ENCODE peak calls at places on chromosomes 5 and 9, in nine cellular contexts. One of them, this sample, is unnamed.

GRCh38 chr9:93004561-93004960 is 53.9 kb upstream of the SUSD3 start:
- DNase-seq in iPS-NIHi11: no peak
- DNase-seq in tibial artery: no peak
- DNase-seq in T-helper 17 cell: no peak
- DNase-seq in activated T-helper 1 cell treated with anti-CD3 and anti-CD28 coated beads, Interleukin-12 subunit alpha, Interleukin-12 subunit beta, Interleukin-2, Interleukin-4 antibody, amounts not matched to agents 30 ng/mL and 10 ng/mL and 1 ng/mL, durations not matched to agents 14 hours and 24 hours and 36 hours: no peak
- DNase-seq in epithelial cell of esophagus: no peak
- DNase-seq in hepatocyte: no peak
- DNase-seq in dorsolateral prefrontal cortex: no peak
- DNase-seq in RKO: no peak
- DNase-seq in this sample: no peak

GRCh38 chr9:110997847-110998246 is 40.4 kb downstream of the LPAR1 start:
- DNase-seq in iPS-NIHi11: no peak
- DNase-seq in tibial artery: no peak
- DNase-seq in T-helper 17 cell: no peak
- DNase-seq in activated T-helper 1 cell treated with anti-CD3 and anti-CD28 coated beads, Interleukin-12 subunit alpha, Interleukin-12 subunit beta, Interleukin-2, Interleukin-4 antibody, amounts not matched to agents 30 ng/mL and 10 ng/mL and 1 ng/mL, durations not matched to agents 14 hours and 24 hours and 36 hours: no peak
- DNase-seq in epithelial cell of esophagus: peak
- DNase-seq in hepatocyte: no peak
- DNase-seq in dorsolateral prefrontal cortex: no peak
- DNase-seq in RKO: no peak
- DNase-seq in this sample: no peak

GRCh38 chr9:109286571-109286977 is 34.3 kb downstream of the EPB41L4B start:
- DNase-seq in iPS-NIHi11: no peak
- DNase-seq in tibial artery: no peak
- DNase-seq in T-helper 17 cell: no peak
- DNase-seq in activated T-helper 1 cell treated with anti-CD3 and anti-CD28 coated beads, Interleukin-12 subunit alpha, Interleukin-12 subunit beta, Interleukin-2, Interleukin-4 antibody, amounts not matched to agents 30 ng/mL and 10 ng/mL and 1 ng/mL, durations not matched to agents 14 hours and 24 hours and 36 hours: no peak
- DNase-seq in epithelial cell of esophagus: peak
- DNase-seq in hepatocyte: no peak
- DNase-seq in dorsolateral prefrontal cortex: no peak
- DNase-seq in RKO: peak
- DNase-seq in this sample: no peak

GRCh38 chr5:111984044-111984443 is 227.1 kb upstream of the NREP start:
- DNase-seq in iPS-NIHi11: peak
- DNase-seq in tibial artery: no peak
- DNase-seq in T-helper 17 cell: no peak
- DNase-seq in activated T-helper 1 cell treated with anti-CD3 and anti-CD28 coated beads, Interleukin-12 subunit alpha, Interleukin-12 subunit beta, Interleukin-2, Interleukin-4 antibody, amounts not matched to agents 30 ng/mL and 10 ng/mL and 1 ng/mL, durations not matched to agents 14 hours and 24 hours and 36 hours: no peak
- DNase-seq in epithelial cell of esophagus: peak
- DNase-seq in hepatocyte: no peak
- DNase-seq in dorsolateral prefrontal cortex: no peak
- DNase-seq in RKO: no peak
- DNase-seq in this sample: no peak

GRCh38 chr9:111041902-111042301 is 3.6 kb upstream of the LPAR1 start:
- DNase-seq in iPS-NIHi11: no peak
- DNase-seq in tibial artery: no peak
- DNase-seq in T-helper 17 cell: no peak
- DNase-seq in activated T-helper 1 cell treated with anti-CD3 and anti-CD28 coated beads, Interleukin-12 subunit alpha, Interleukin-12 subunit beta, Interleukin-2, Interleukin-4 antibody, amounts not matched to agents 30 ng/mL and 10 ng/mL and 1 ng/mL, durations not matched to agents 14 hours and 24 hours and 36 hours: no peak
- DNase-seq in epithelial cell of esophagus: no peak
- DNase-seq in hepatocyte: no peak
- DNase-seq in dorsolateral prefrontal cortex: no peak
- DNase-seq in RKO: no peak
- DNase-seq in this sample: no peak

GRCh38 chr5:111512026-111512405 is 319 bp downstream of the STARD4 start:
- DNase-seq in iPS-NIHi11: peak
- DNase-seq in tibial artery: peak
- DNase-seq in T-helper 17 cell: no peak
- DNase-seq in activated T-helper 1 cell treated with anti-CD3 and anti-CD28 coated beads, Interleukin-12 subunit alpha, Interleukin-12 subunit beta, Interleukin-2, Interleukin-4 antibody, amounts not matched to agents 30 ng/mL and 10 ng/mL and 1 ng/mL, durations not matched to agents 14 hours and 24 hours and 36 hours: no peak
- DNase-seq in epithelial cell of esophagus: peak
- DNase-seq in hepatocyte: peak
- DNase-seq in dorsolateral prefrontal cortex: no peak
- DNase-seq in RKO: peak
- DNase-seq in this sample: no peak

GRCh38 chr9:127497656-127498290 is 46.5 kb downstream of the LRSAM1 start:
- DNase-seq in iPS-NIHi11: no peak
- DNase-seq in tibial artery: no peak
- DNase-seq in T-helper 17 cell: no peak
- DNase-seq in activated T-helper 1 cell treated with anti-CD3 and anti-CD28 coated beads, Interleukin-12 subunit alpha, Interleukin-12 subunit beta, Interleukin-2, Interleukin-4 antibody, amounts not matched to agents 30 ng/mL and 10 ng/mL and 1 ng/mL, durations not matched to agents 14 hours and 24 hours and 36 hours: no peak
- DNase-seq in epithelial cell of esophagus: no peak
- DNase-seq in hepatocyte: peak
- DNase-seq in dorsolateral prefrontal cortex: no peak
- DNase-seq in RKO: no peak
- DNase-seq in this sample: no peak

GRCh38 chr9:87029904-87030303 is 82.6 kb upstream of the GAS1 start:
- DNase-seq in iPS-NIHi11: no peak
- DNase-seq in tibial artery: no peak
- DNase-seq in T-helper 17 cell: no peak
- DNase-seq in activated T-helper 1 cell treated with anti-CD3 and anti-CD28 coated beads, Interleukin-12 subunit alpha, Interleukin-12 subunit beta, Interleukin-2, Interleukin-4 antibody, amounts not matched to agents 30 ng/mL and 10 ng/mL and 1 ng/mL, durations not matched to agents 14 hours and 24 hours and 36 hours: no peak
- DNase-seq in epithelial cell of esophagus: no peak
- DNase-seq in hepatocyte: no peak
- DNase-seq in dorsolateral prefrontal cortex: no peak
- DNase-seq in RKO: no peak
- DNase-seq in this sample: no peak

This sample was measured in activated CD4-positive, alpha-beta memory T cell treated with anti-CD3 and anti-CD28 coated beads, Interleukin-2, amount 10 ng/mL, durations not matched to agents 7 days and 5 days.